ENCODE peak calls at places on chromosomes 7 and 10, in eight cellular contexts. I, P, C, A, R, F, W and Z are unnamed samples.

GRCh38 chr10:38174341-38174740 is 80.2 kb downstream of the ZNF37A start:
- DNase-seq in I (no peak), P (no peak), C (no peak), A (no peak), R (no peak), F (no peak), W (no peak), Z (no peak)

GRCh38 chr10:11993834-11994468 is 48.7 kb downstream of the UPF2 start:
- DNase-seq in I (no peak), P (no peak), C (no peak), A (no peak), R (no peak), F (no peak), W (no peak), Z (no peak)

GRCh38 chr10:29926649-29927048 is 132.7 kb downstream of the JCAD start:
- DNase-seq in I (peak), P (peak), C (peak), A (peak), R (peak), F (no peak), W (no peak), Z (peak)

GRCh38 chr7:115198143-115198542 is 276.2 kb downstream of the MDFIC start:
- DNase-seq in I (no peak), P (no peak), C (no peak), A (no peak), R (no peak), F (no peak), W (no peak), Z (no peak)

GRCh38 chr10:75987610-75988009 is 556.2 kb downstream of the LRMDA start:
- DNase-seq in I (no peak), P (no peak), C (no peak), A (no peak), R (peak), F (no peak), W (no peak), Z (no peak)

GRCh38 chr7:1054438-1055083 is 10.2 kb downstream of the GPR146 start:
- DNase-seq in I (peak), P (no peak), C (no peak), A (no peak), R (no peak), F (no peak), W (no peak), Z (no peak)

GRCh38 chr10:129601737-129602136 is 134.7 kb downstream of the MGMT start:
- DNase-seq in I (peak), P (no peak), C (no peak), A (no peak), R (no peak), F (no peak), W (no peak), Z (no peak)

GRCh38 chr7:30027065-30027456 is 559 bp upstream of the FKBP14 start:
- DNase-seq in I (no peak), P (peak), C (no peak), A (no peak), R (peak), F (no peak), W (no peak), Z (no peak)

GRCh38 chr7:123787227-123788007 is 38.6 kb upstream of the WASL start:
- DNase-seq in I (no peak), P (no peak), C (no peak), A (no peak), R (peak), F (no peak), W (no peak), Z (no peak)

DNA sequence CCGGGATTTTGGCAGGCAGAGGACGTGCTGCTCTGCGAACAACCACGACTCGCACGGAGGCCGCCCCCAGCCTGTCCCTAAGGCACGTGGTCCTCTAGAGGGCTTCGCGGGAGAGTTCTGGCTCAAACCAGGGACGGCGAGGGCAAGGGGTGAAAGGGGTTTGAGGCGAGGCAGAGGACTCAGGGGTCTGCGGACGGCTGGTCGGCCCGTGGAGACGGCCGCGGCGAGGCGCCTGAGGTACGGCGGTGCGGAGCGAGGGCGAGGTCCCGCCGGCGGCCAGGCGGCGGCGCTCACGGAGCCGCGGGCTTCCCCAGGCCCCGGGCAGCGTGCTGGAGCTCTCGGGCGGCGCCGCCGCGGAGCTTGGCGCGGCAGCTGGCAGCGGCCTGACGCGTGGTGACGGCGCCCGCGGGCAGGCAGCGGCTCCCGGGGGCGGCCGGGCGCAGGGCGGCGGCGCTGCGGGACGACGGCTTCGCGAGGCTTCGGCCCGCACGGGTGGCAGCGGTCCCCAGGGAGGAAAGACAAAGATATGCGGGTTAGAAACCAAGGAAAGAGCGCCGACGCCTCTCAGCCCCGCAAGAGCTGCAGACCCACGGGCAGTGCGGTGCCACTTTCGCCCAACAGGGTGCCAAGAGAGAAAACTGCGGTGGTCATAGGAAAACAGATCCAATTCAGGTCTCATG is 44.8 kb downstream of the ZNF800 start:
- DNase-seq in I (peak), P (peak), C (peak), A (no peak), R (peak), F (peak), W (peak), Z (peak)
- TF ChIP-seq CTCF in I (peak), P (peak), C (peak), A (no peak), R (peak), F (peak), W (peak), Z (peak)

GRCh38 chr7:106070201-106070551 is 41.9 kb downstream of the SYPL1 start:
- DNase-seq in I (no peak), P (peak), C (no peak), A (no peak), R (peak), F (no peak), W (no peak), Z (no peak)
- TF ChIP-seq CTCF in I (no peak), P (no peak), C (no peak), A (no peak), R (no peak), F (no peak), W (no peak), Z (no peak)

DNA sequence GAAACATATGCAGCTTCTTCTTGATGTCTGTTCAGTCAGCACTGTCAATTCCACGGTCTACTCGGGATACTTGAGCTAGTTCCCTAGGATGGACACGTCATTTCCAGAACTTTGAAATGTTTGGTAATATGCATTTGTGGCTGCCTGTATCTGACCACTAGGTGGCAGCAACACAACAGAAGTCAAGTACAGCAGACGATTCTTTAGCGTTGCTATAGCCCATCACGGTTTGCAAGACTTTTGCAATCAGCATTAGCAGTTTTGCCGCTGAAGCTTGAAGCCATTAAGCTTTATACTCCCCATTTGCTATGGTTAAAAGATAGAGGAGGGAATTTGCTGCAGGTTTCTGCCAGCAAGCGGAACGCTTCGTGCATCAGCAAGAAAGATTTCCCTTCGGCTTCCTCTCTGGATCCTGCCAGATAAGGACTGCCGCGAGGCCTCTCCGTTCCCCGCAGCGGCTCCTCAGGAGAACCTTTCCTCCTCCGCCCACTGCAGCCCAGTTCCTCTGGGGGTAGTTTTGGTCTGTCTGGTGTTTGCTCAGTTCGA is 63.5 kb downstream of the ABCC2 start:
- DNase-seq in I (peak), P (peak), C (peak), A (peak), R (peak), F (peak), W (peak), Z (peak)
- TF ChIP-seq CTCF in I (peak), P (peak), C (peak), A (peak), R (peak), F (peak), W (peak), Z (peak)

DNA sequence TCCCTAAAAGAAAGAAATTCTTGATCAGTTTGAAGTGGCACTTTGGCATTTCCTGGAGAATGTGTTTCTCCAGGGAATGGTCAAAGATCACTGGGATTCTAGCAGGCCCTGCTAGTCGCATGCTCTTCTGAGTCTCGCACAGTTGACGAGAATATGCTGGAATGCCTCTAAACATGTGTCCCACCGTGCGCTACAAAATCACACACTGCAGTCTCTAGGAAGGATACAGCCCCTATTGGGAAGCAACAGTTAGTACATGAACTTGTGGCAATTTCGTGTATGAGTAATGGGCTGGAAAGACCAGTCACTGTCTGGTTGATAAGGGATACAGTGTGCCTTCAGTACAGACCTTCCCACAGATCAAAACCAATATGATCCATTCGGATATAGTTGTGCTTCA is 257.9 kb downstream of the PRPF18 start:
- DNase-seq in I (no peak), P (no peak), C (no peak), A (no peak), R (no peak), F (no peak), W (no peak), Z (no peak)
- TF ChIP-seq CTCF in I (no peak), P (no peak), C (no peak), A (no peak), R (no peak), F (no peak), W (no peak), Z (no peak)

GRCh38 chr7:108875139-108875538 is 305.5 kb downstream of the DNAJB9 start:
- DNase-seq in I (peak), P (no peak), C (no peak), A (peak), R (peak), F (no peak), W (no peak), Z (peak)
- TF ChIP-seq CTCF in I (peak), P (peak), C (peak), A (peak), R (peak), F (no peak), W (no peak), Z (peak)

GRCh38 chr10:112526906-112527305 is 79.9 kb downstream of the VTI1A start:
- DNase-seq in I (no peak), P (no peak), C (no peak), A (no peak), R (no peak), F (no peak), W (no peak), Z (no peak)
- TF ChIP-seq CTCF in I (no peak), P (no peak), C (no peak), A (no peak), R (no peak), F (no peak), W (no peak), Z (no peak)

GRCh38 chr10:89466599-89467035 is 52.2 kb downstream of the IFIT5 start:
- DNase-seq in I (peak), P (peak), C (no peak), A (no peak), R (peak), F (no peak), W (no peak), Z (no peak)
- TF ChIP-seq CTCF in I (no peak), P (no peak), C (no peak), A (peak), R (peak), F (no peak), W (peak), Z (peak)

GRCh38 chr7:23228412-23228811 is 18.2 kb upstream of the GPNMB start:
- DNase-seq in I (no peak), P (no peak), C (no peak), A (no peak), R (no peak), F (no peak), W (no peak), Z (no peak)

GRCh38 chr7:23220690-23221305 is 25.8 kb upstream of the GPNMB start:
- DNase-seq in I (no peak), P (no peak), C (no peak), A (no peak), R (no peak), F (no peak), W (no peak), Z (no peak)

GRCh38 chr7:23218196-23218595 is 28.4 kb upstream of the GPNMB start:
- DNase-seq in I (no peak), P (no peak), C (no peak), A (no peak), R (no peak), F (no peak), W (no peak), Z (no peak)

GRCh38 chr7:23226841-23227450 is 19.6 kb upstream of the GPNMB start:
- DNase-seq in I (no peak), P (no peak), C (no peak), A (no peak), R (no peak), F (no peak), W (no peak), Z (no peak)

GRCh38 chr7:23222439-23223045 is 24.0 kb upstream of the GPNMB start:
- DNase-seq in I (peak), P (peak), C (peak), A (no peak), R (no peak), F (no peak), W (no peak), Z (no peak)
- TF ChIP-seq CTCF in I (no peak), P (no peak), C (no peak), A (no peak), R (no peak), F (no peak), W (no peak), Z (no peak)

GRCh38 chr7:33903770-33904679 is 1.3 kb upstream of the BMPER start:
- DNase-seq in I (peak), P (peak), C (peak), A (no peak), R (peak), F (peak), W (peak), Z (peak)
- TF ChIP-seq CTCF in I (no peak), P (no peak), C (no peak), A (no peak), R (no peak), F (no peak), W (no peak), Z (no peak)